ENCODE peak calls at places on chromosomes 7 and 10, in eight cellular contexts. N is LHCN-M2, Z is foreskin melanocyte, L is fibroblast of lung, S is hepatic stellate cell, U is activated T-cell treated with anti-CD3 and anti-CD28 coated beads for 1 hour, Y is kidney glomerular epithelial cell, I is left ventricle myocardium inferior. T is an unnamed sample.

GRCh38 chr10:96389785-96390184 is 31.0 kb upstream of the OPALIN start:
- DNase-seq in N (no peak), Z (no peak), L (no peak), S (no peak), U (no peak), Y (no peak), I (no peak), T (no peak)

GRCh38 chr7:155660059-155660757 is 15.7 kb downstream of the RBM33 start:
- DNase-seq in N (no peak), Z (peak; percentile 56), L (peak; percentile 41), S (no peak), U (no peak), Y (no peak), I (no peak), T (no peak)

GRCh38 chr10:119633538-119634218 is 17.5 kb upstream of the BAG3 start:
- DNase-seq in N (no peak), Z (peak; percentile 74), L (no peak), S (no peak), U (no peak), Y (no peak), I (no peak), T (no peak)

GRCh38 chr10:31739759-31740158 is 188.9 kb downstream of the ARHGAP12 start:
- DNase-seq in N (peak; percentile 91), Z (no peak), L (peak; percentile 95), S (no peak), U (no peak), Y (no peak), I (no peak), T (no peak)

GRCh38 chr10:133196221-133196920 is 33.6 kb upstream of the UTF1 start:
- DNase-seq in N (no peak), Z (no peak), L (no peak), S (no peak), U (no peak), Y (no peak), I (no peak), T (no peak)

GRCh38 chr10:33155720-33156638 is 178.5 kb downstream of the NRP1 start:
- DNase-seq in N (peak; percentile 77), Z (no peak), L (peak; percentile 74), S (peak; percentile 34), U (no peak), Y (peak; percentile 95), I (no peak), T (peak; percentile 72)

GRCh38 chr7:155856656-155857055 is 44.4 kb upstream of the SHH start:
- DNase-seq in N (no peak), Z (no peak), L (no peak), S (no peak), U (no peak), Y (no peak), I (no peak), T (no peak)

GRCh38 chr10:131513445-131513844 is 201.9 kb upstream of the TCERG1L start:
- DNase-seq in N (no peak), Z (no peak), L (no peak), S (no peak), U (no peak), Y (no peak), I (no peak), T (no peak)

GRCh38 chr10:76444034-76444800 is 1012.8 kb downstream of the LRMDA start:
- DNase-seq in N (no peak), Z (no peak), L (peak; percentile 70), S (no peak), U (no peak), Y (no peak), I (peak; percentile 26), T (no peak)

GRCh38 chr10:70974351-70974901 is 86.1 kb upstream of the PCBD1 start:
- DNase-seq in N (peak; percentile 10), Z (no peak), L (peak; percentile 61), S (peak; percentile 21), U (no peak), Y (no peak), I (no peak), T (peak; percentile 14)

GRCh38 chr10:11586170-11586569 is 25.3 kb downstream of the USP6NL start:
- DNase-seq in N (peak; percentile 34), Z (no peak), L (no peak), S (no peak), U (no peak), Y (no peak), I (no peak), T (no peak)

GRCh38 chr7:141288626-141289025 is 214.8 kb downstream of the TMEM178B start:
- DNase-seq in N (no peak), Z (no peak), L (no peak), S (no peak), U (no peak), Y (peak; percentile 43), I (no peak), T (no peak)

GRCh38 chr7:141268614-141269013 is 194.8 kb downstream of the TMEM178B start:
- DNase-seq in N (no peak), Z (no peak), L (no peak), S (no peak), U (no peak), Y (no peak), I (no peak), T (no peak)

GRCh38 chr10:71475243-71475871 is 78.6 kb downstream of the CDH23 start:
- DNase-seq in N (no peak), Z (no peak), L (no peak), S (no peak), U (no peak), Y (no peak), I (peak; percentile 37), T (no peak)

GRCh38 chr10:13834581-13835286 is 248.0 kb downstream of the PRPF18 start:
- DNase-seq in N (no peak), Z (peak; percentile 68), L (peak; percentile 72), S (no peak), U (no peak), Y (no peak), I (no peak), T (no peak)

GRCh38 chr7:135001390-135002165 is 15.3 kb downstream of the AGBL3 start:
- DNase-seq in N (peak; percentile 56), Z (no peak), L (no peak), S (no peak), U (no peak), Y (no peak), I (no peak), T (no peak)

GRCh38 chr10:14750900-14751575 is 23.7 kb downstream of the FAM107B start:
- DNase-seq in N (no peak), Z (no peak), L (no peak), S (no peak), U (no peak), Y (no peak), I (peak; percentile 34), T (no peak)

GRCh38 chr10:114399576-114399975 is 4.7 kb downstream of the AFAP1L2 start:
- DNase-seq in N (no peak), Z (peak; percentile 70), L (peak; percentile 32), S (no peak), U (no peak), Y (no peak), I (no peak), T (no peak)

GRCh38 chr10:9296206-9296605 is 1241.7 kb downstream of the GATA3 start:
- DNase-seq in N (peak; percentile 26), Z (no peak), L (peak; percentile 27), S (no peak), U (no peak), Y (no peak), I (no peak), T (no peak)

GRCh38 chr7:129163875-129164544 is 19.5 kb downstream of the TSPAN33 start:
- DNase-seq in N (peak; percentile 52), Z (peak; percentile 34), L (peak; percentile 51), S (peak; percentile 50), U (no peak), Y (no peak), I (no peak), T (no peak)

GRCh38 chr7:55185941-55186609 is 167.3 kb downstream of the EGFR start:
- DNase-seq in N (peak; percentile 93), Z (peak; percentile 42), L (peak; percentile 94), S (peak; percentile 95), U (no peak), Y (peak; percentile 77), I (no peak), T (no peak)

GRCh38 chr10:124174673-124175645 is 81.6 kb upstream of the CHST15 start:
- DNase-seq in N (no peak), Z (no peak), L (peak; percentile 33), S (no peak), U (no peak), Y (no peak), I (no peak), T (no peak)

GRCh38 chr10:118901409-118901808 is 128.1 kb upstream of the NANOS1 start:
- DNase-seq in N (no peak), Z (no peak), L (no peak), S (no peak), U (no peak), Y (no peak), I (no peak), T (no peak)

GRCh38 chr10:61899045-61899444 is 2.5 kb upstream of the ARID5B start:
- DNase-seq in N (no peak), Z (peak; percentile 72), L (peak; percentile 78), S (peak; percentile 62), U (no peak), Y (no peak), I (no peak), T (no peak)

GRCh38 chr7:22210355-22210754 is 146.6 kb downstream of the RAPGEF5 start:
- DNase-seq in N (no peak), Z (no peak), L (peak; percentile 6), S (no peak), U (no peak), Y (no peak), I (no peak), T (no peak)

GRCh38 chr10:14556285-14556956 is 218.3 kb downstream of the FAM107B start:
- DNase-seq in N (no peak), Z (no peak), L (peak; percentile 22), S (no peak), U (no peak), Y (no peak), I (no peak), T (peak; percentile 61)

GRCh38 chr7:44964384-44964830 is 14.4 kb downstream of the MYO1G start:
- DNase-seq in N (no peak), Z (no peak), L (no peak), S (peak; percentile 43), U (no peak), Y (peak; percentile 17), I (no peak), T (no peak)

T was measured in Calu3.